ENCODE peak calls at places on chromosomes 4 and X, in six cellular contexts. W is epithelial cell of esophagus, T is psoas muscle, A is kidney epithelial cell, B is mesothelial cell of epicardium, J is MM.1S. N is an unnamed sample.

GRCh38 chrX:47234583-47234982 is 1.8 kb downstream of the USP11 start:
- DNase-seq in W (peak; percentile 36), T (no peak), A (no peak), B (no peak), J (no peak), N (no peak)

GRCh38 chr4:20612313-20612712 is 87.9 kb upstream of the PACRGL start:
- DNase-seq in W (peak; percentile 57), T (no peak), A (peak; percentile 38), B (no peak), J (no peak), N (no peak)

GRCh38 chrX:31603411-31604120 is 531.7 kb upstream of the FTHL17 start:
- DNase-seq in W (no peak), T (no peak), A (no peak), B (no peak), J (no peak), N (no peak)

GRCh38 chrX:17032351-17032750 is 85.9 kb downstream of the REPS2 start:
- DNase-seq in W (peak; percentile 50), T (no peak), A (peak; percentile 88), B (no peak), J (no peak), N (peak; percentile 68)

GRCh38 chrX:9855536-9856320 is 69.5 kb downstream of the SHROOM2 start:
- DNase-seq in W (no peak), T (no peak), A (no peak), B (no peak), J (no peak), N (no peak)

GRCh38 chrX:37348237-37349130 is 680 bp upstream of the PRRG1 start:
- DNase-seq in W (no peak), T (no peak), A (no peak), B (no peak), J (no peak), N (no peak)

GRCh38 chr4:15756361-15756861 is 21.7 kb upstream of the CD38 start:
- DNase-seq in W (peak; percentile 86), T (no peak), A (peak; percentile 5), B (no peak), J (peak; percentile 95), N (peak; percentile 82)

GRCh38 chr4:138414202-138414601 is 172.1 kb upstream of the SLC7A11 start:
- DNase-seq in W (no peak), T (no peak), A (no peak), B (no peak), J (no peak), N (no peak)

GRCh38 chr4:187744911-187745310 is 250.7 kb upstream of the ZFP42 start:
- DNase-seq in W (no peak), T (no peak), A (no peak), B (no peak), J (no peak), N (no peak)

GRCh38 chr4:10080874-10081606 is 35.6 kb downstream of the WDR1 start:
- DNase-seq in W (no peak), T (no peak), A (no peak), B (no peak), J (no peak), N (no peak)

GRCh38 chr4:74559853-74560252 is 114.9 kb downstream of the AREG start:
- DNase-seq in W (no peak), T (no peak), A (no peak), B (no peak), J (no peak), N (no peak)

GRCh38 chr4:125049711-125050110 is 265.0 kb upstream of the FAT4 start:
- DNase-seq in W (peak; percentile 29), T (no peak), A (no peak), B (no peak), J (no peak), N (peak; percentile 59)

GRCh38 chrX:144637731-144638130 is 609.6 kb upstream of the SPANXN1 start:
- DNase-seq in W (no peak), T (no peak), A (no peak), B (no peak), J (no peak), N (peak; percentile 22)

GRCh38 chrX:81121513-81122363 is 80.0 kb downstream of the HMGN5 start:
- DNase-seq in W (peak; percentile 90), T (peak; percentile 87), A (peak; percentile 48), B (peak; percentile 92), J (peak; percentile 92), N (peak; percentile 94)

GRCh38 chr4:157242871-157243270 is 22.3 kb downstream of the GRIA2 start:
- DNase-seq in W (no peak), T (no peak), A (no peak), B (no peak), J (no peak), N (no peak)

GRCh38 chr4:7753931-7754465 is 185.7 kb downstream of the AFAP1 start:
- DNase-seq in W (no peak), T (no peak), A (no peak), B (no peak), J (peak; percentile 37), N (peak; percentile 27)

GRCh38 chrX:115260330-115260729 is 26.4 kb upstream of the LRCH2 start:
- DNase-seq in W (peak; percentile 22), T (no peak), A (peak; percentile 12), B (no peak), J (no peak), N (no peak)

GRCh38 chr4:37666625-37667071 is 19.5 kb downstream of the RELL1 start:
- DNase-seq in W (peak; percentile 96), T (peak; percentile 50), A (peak; percentile 96), B (no peak), J (no peak), N (peak; percentile 95)

GRCh38 chr4:76738081-76738931 is 159.6 kb downstream of the SOWAHB start:
- DNase-seq in W (peak; percentile 37), T (no peak), A (no peak), B (no peak), J (no peak), N (no peak)

GRCh38 chr4:47838445-47838844 is 578 bp upstream of the CORIN start:
- DNase-seq in W (peak; percentile 17), T (no peak), A (no peak), B (no peak), J (no peak), N (no peak)

GRCh38 chrX:8820910-8821527 is 19.8 kb upstream of the FAM9A start:
- DNase-seq in W (peak; percentile 2), T (no peak), A (no peak), B (no peak), J (no peak), N (no peak)

GRCh38 chr4:4524364-4524763 is 17.5 kb downstream of the STX18 start:
- DNase-seq in W (no peak), T (no peak), A (no peak), B (no peak), J (peak; percentile 90), N (no peak)

GRCh38 chrX:39816871-39817731 is 280.7 kb downstream of the BCOR start:
- DNase-seq in W (no peak), T (no peak), A (no peak), B (no peak), J (no peak), N (no peak)

GRCh38 chrX:101263766-101264165 is 27.4 kb downstream of the TAF7L start:
- DNase-seq in W (no peak), T (no peak), A (no peak), B (no peak), J (no peak), N (no peak)

GRCh38 chrX:154317391-154318000 is 21.9 kb downstream of the TKTL1 start:
- DNase-seq in W (peak; percentile 13), T (no peak), A (no peak), B (no peak), J (no peak), N (peak; percentile 31)

GRCh38 chr4:117481742-117482141 is 396.4 kb upstream of the TRAM1L1 start:
- DNase-seq in W (peak; percentile 69), T (no peak), A (no peak), B (no peak), J (no peak), N (peak; percentile 23)

GRCh38 chr4:67680568-67681222 is 20.3 kb downstream of the UBA6 start:
- DNase-seq in W (peak; percentile 87), T (no peak), A (no peak), B (no peak), J (no peak), N (peak; percentile 41)

GRCh38 chr4:61200991-61201526 is 933 bp downstream of the ADGRL3 start:
- DNase-seq in W (peak; percentile 43), T (no peak), A (no peak), B (peak; percentile 56), J (no peak), N (peak; percentile 56)
- TF ChIP-seq CTCF in W (no peak), T (no peak), A (no peak), B (no peak), J (no peak), N (no peak)

GRCh38 chr4:147709999-147710398 is 21.9 kb upstream of the ARHGAP10 start:
- DNase-seq in W (peak; percentile 27), T (no peak), A (no peak), B (no peak), J (no peak), N (no peak)
- TF ChIP-seq CTCF in W (no peak), T (no peak), A (no peak), B (no peak), J (no peak), N (no peak)

DNA sequence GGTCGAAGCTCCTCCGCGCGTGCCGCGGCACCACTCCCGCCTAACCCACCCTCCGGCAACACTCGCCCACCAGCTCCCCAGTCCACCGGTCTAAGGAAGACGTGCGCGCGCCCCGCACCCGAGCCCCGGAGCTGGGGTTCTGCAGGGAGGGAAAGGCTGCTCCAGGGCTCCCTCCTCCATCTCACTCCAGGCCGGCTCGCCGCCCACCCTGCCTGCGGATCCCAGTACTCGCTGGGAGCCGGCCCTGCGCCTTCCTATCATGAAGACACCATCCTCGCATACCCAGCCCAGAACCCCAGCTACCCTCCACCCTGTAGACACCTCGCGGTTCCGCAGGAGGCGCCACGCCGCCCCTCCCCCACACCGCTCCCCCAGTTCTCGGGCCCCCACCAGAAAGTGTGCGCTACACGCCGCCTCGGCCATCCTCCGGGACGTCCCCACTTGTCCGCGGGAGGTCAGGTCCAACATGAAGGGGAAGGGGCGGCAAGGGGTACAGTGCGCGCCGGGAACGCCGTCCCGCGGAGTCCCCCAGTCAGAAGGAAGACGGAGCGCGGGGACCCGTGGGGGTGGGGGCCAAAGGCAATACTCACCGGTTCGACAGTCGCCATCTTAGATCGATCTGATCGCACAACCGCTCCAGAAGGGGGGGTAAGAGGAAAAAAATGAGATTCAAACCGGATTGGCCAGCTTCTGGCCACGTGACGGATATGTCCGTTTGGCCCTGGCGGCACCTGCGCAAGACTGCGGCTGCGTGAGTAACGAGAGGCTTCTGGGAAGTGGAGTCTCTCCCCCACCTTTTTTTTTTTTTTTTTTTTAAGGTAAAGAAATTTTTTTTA is at the start of gene EIF4E:
- DNase-seq in W (peak; percentile 99), T (peak; percentile 97), A (peak; percentile 98), B (peak; percentile 94), J (peak; percentile 100), N (peak; percentile 99)
- TF ChIP-seq CTCF in W (no peak), T (no peak), A (peak; percentile 19), B (no peak), J (peak; percentile 20), N (no peak)

GRCh38 chrX:109393859-109394258 is 88.0 kb downstream of the GUCY2F start:
- DNase-seq in W (peak; percentile 9), T (no peak), A (no peak), B (no peak), J (peak; percentile 27), N (peak; percentile 33)
- TF ChIP-seq CTCF in W (no peak), T (no peak), A (no peak), B (no peak), J (peak; percentile 27), N (no peak)

DNA sequence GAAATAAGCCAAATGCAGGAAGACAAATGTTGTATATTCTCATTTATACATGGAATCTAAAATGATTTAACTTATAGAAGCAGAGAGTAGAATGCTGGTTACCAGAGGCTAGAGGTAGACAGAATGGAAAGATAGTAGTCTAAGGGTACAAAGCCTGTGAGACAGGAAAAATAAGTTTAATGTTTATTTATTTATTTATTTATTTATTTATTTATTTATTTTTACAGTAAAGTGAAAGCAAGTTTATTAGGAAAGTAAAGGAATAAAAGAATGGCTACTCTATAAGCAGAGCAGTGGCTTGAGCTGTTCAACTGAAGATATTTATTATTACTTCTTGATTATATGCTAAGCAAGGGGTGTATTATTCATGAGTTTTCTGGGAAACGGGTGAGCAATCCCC is 203.2 kb downstream of the LAS1L start:
- DNase-seq in W (no peak), T (no peak), A (no peak), B (no peak), J (no peak), N (no peak)
- TF ChIP-seq CTCF in W (no peak), T (no peak), A (no peak), B (no peak), J (no peak), N (no peak)